ENCODE peak calls at places on chromosomes 2 and 18, in ten cellular contexts. One of them, this sample, is unnamed.
A peak's percentile ranks its signal among the peaks of the same experiment; 100 is the strongest.

GRCh38 chr2:20168048-20168726 is 56.7 kb downstream of the SDC1 start:
- DNase-seq in NCI-H1417: no peak
- DNase-seq in HS-27A: no peak
- DNase-seq in upper lobe of left lung: no peak
- DNase-seq in A549: no peak
- DNase-seq in hypothalamus: no peak
- DNase-seq in nephron progenitor cell: no peak
- DNase-seq in HS-5: no peak
- DNase-seq in spleen: no peak
- DNase-seq in fibroblast of mammary gland: no peak
- DNase-seq in this sample: no peak

GRCh38 chr2:98944786-98945185 is 8.8 kb upstream of the CRACDL start:
- DNase-seq in upper lobe of left lung: no peak
- DNase-seq in hypothalamus: no peak
- DNase-seq in fibroblast of mammary gland: peak; percentile 56
- DNase-seq in spleen: no peak
- DNase-seq in HS-27A: no peak
- DNase-seq in HS-5: no peak
- DNase-seq in A549: no peak
- DNase-seq in nephron progenitor cell: no peak
- DNase-seq in NCI-H1417: no peak
- DNase-seq in this sample: no peak

GRCh38 chr2:71923887-71924533 is 223.7 kb downstream of the CYP26B1 start:
- DNase-seq in HS-27A: no peak
- DNase-seq in A549: peak; percentile 77
- DNase-seq in spleen: no peak
- DNase-seq in NCI-H1417: peak; percentile 31
- DNase-seq in nephron progenitor cell: peak; percentile 75
- DNase-seq in upper lobe of left lung: peak; percentile 61
- DNase-seq in HS-5: no peak
- DNase-seq in fibroblast of mammary gland: peak; percentile 65
- DNase-seq in hypothalamus: no peak
- DNase-seq in this sample: peak; percentile 75

GRCh38 chr2:172345951-172346555 is 81.3 kb upstream of the ITGA6 start:
- DNase-seq in HS-27A: no peak
- DNase-seq in upper lobe of left lung: no peak
- DNase-seq in nephron progenitor cell: no peak
- DNase-seq in NCI-H1417: no peak
- DNase-seq in A549: no peak
- DNase-seq in spleen: no peak
- DNase-seq in fibroblast of mammary gland: peak; percentile 57
- DNase-seq in HS-5: no peak
- DNase-seq in hypothalamus: no peak
- DNase-seq in this sample: no peak

GRCh38 chr2:209411296-209411695 is 12.6 kb upstream of the MAP2 start:
- DNase-seq in spleen: no peak
- DNase-seq in upper lobe of left lung: no peak
- DNase-seq in A549: no peak
- DNase-seq in hypothalamus: no peak
- DNase-seq in nephron progenitor cell: no peak
- DNase-seq in HS-27A: no peak
- DNase-seq in fibroblast of mammary gland: no peak
- DNase-seq in NCI-H1417: no peak
- DNase-seq in HS-5: no peak
- DNase-seq in this sample: no peak

GRCh38 chr18:61991201-61991600 is 98.4 kb upstream of the RNF152 start:
- DNase-seq in hypothalamus: no peak
- DNase-seq in upper lobe of left lung: no peak
- DNase-seq in HS-5: no peak
- DNase-seq in NCI-H1417: no peak
- DNase-seq in nephron progenitor cell: no peak
- DNase-seq in HS-27A: no peak
- DNase-seq in A549: no peak
- DNase-seq in fibroblast of mammary gland: peak; percentile 63
- DNase-seq in spleen: no peak
- DNase-seq in this sample: no peak

GRCh38 chr2:158561054-158561453 is 104.3 kb downstream of the PKP4 start:
- DNase-seq in HS-5: no peak
- DNase-seq in fibroblast of mammary gland: no peak
- DNase-seq in spleen: no peak
- DNase-seq in nephron progenitor cell: no peak
- DNase-seq in HS-27A: no peak
- DNase-seq in A549: no peak
- DNase-seq in NCI-H1417: no peak
- DNase-seq in hypothalamus: no peak
- DNase-seq in upper lobe of left lung: no peak
- DNase-seq in this sample: no peak

GRCh38 chr2:86747708-86748627 is 27.9 kb downstream of the RMND5A start:
- DNase-seq in fibroblast of mammary gland: peak; percentile 85
- DNase-seq in upper lobe of left lung: peak; percentile 41
- DNase-seq in HS-5: peak; percentile 16
- DNase-seq in spleen: no peak
- DNase-seq in NCI-H1417: no peak
- DNase-seq in A549: no peak
- DNase-seq in hypothalamus: no peak
- DNase-seq in nephron progenitor cell: no peak
- DNase-seq in HS-27A: no peak
- DNase-seq in this sample: no peak

GRCh38 chr2:102749938-102750337 is 11.9 kb upstream of the TMEM182 start:
- DNase-seq in nephron progenitor cell: no peak
- DNase-seq in A549: no peak
- DNase-seq in fibroblast of mammary gland: no peak
- DNase-seq in hypothalamus: no peak
- DNase-seq in spleen: no peak
- DNase-seq in HS-5: no peak
- DNase-seq in NCI-H1417: no peak
- DNase-seq in HS-27A: no peak
- DNase-seq in upper lobe of left lung: no peak
- DNase-seq in this sample: no peak

GRCh38 chr2:79935771-79936657 is 368.5 kb downstream of the LRRTM1 start:
- DNase-seq in NCI-H1417: no peak
- DNase-seq in nephron progenitor cell: peak; percentile 47
- DNase-seq in fibroblast of mammary gland: peak; percentile 70
- DNase-seq in hypothalamus: no peak
- DNase-seq in upper lobe of left lung: peak; percentile 42
- DNase-seq in HS-5: peak; percentile 58
- DNase-seq in HS-27A: peak; percentile 36
- DNase-seq in A549: peak; percentile 9
- DNase-seq in spleen: no peak
- DNase-seq in this sample: peak; percentile 77

GRCh38 chr2:39379643-39380524 is 57.2 kb downstream of the MAP4K3 start:
- DNase-seq in NCI-H1417: peak; percentile 40
- DNase-seq in nephron progenitor cell: no peak
- DNase-seq in HS-5: peak; percentile 39
- DNase-seq in HS-27A: peak; percentile 20
- DNase-seq in A549: peak; percentile 26
- DNase-seq in spleen: no peak
- DNase-seq in fibroblast of mammary gland: peak; percentile 82
- DNase-seq in hypothalamus: no peak
- DNase-seq in upper lobe of left lung: no peak
- DNase-seq in this sample: peak; percentile 63

GRCh38 chr2:118992740-118993391 is 50.9 kb downstream of the MARCO start:
- DNase-seq in spleen: no peak
- DNase-seq in hypothalamus: no peak
- DNase-seq in A549: no peak
- DNase-seq in HS-5: no peak
- DNase-seq in upper lobe of left lung: no peak
- DNase-seq in fibroblast of mammary gland: no peak
- DNase-seq in HS-27A: no peak
- DNase-seq in NCI-H1417: no peak
- DNase-seq in nephron progenitor cell: no peak
- DNase-seq in this sample: no peak

GRCh38 chr18:8231316-8231715 is 377.9 kb upstream of the RAB12 start:
- DNase-seq in hypothalamus: no peak
- DNase-seq in HS-27A: no peak
- DNase-seq in fibroblast of mammary gland: peak; percentile 14
- DNase-seq in spleen: no peak
- DNase-seq in nephron progenitor cell: no peak
- DNase-seq in NCI-H1417: no peak
- DNase-seq in A549: no peak
- DNase-seq in HS-5: no peak
- DNase-seq in upper lobe of left lung: no peak
- DNase-seq in this sample: no peak

GRCh38 chr2:38600242-38600891 is 2.4 kb downstream of the HNRNPLL start:
- DNase-seq in NCI-H1417: no peak
- DNase-seq in upper lobe of left lung: peak; percentile 27
- DNase-seq in spleen: no peak
- DNase-seq in A549: no peak
- DNase-seq in nephron progenitor cell: peak; percentile 23
- DNase-seq in fibroblast of mammary gland: no peak
- DNase-seq in HS-5: no peak
- DNase-seq in hypothalamus: no peak
- DNase-seq in HS-27A: no peak
- DNase-seq in this sample: no peak

GRCh38 chr2:207122914-207123744 is 42.6 kb downstream of the KLF7 start:
- DNase-seq in hypothalamus: no peak
- DNase-seq in HS-27A: no peak
- DNase-seq in A549: no peak
- DNase-seq in nephron progenitor cell: no peak
- DNase-seq in upper lobe of left lung: no peak
- DNase-seq in NCI-H1417: no peak
- DNase-seq in fibroblast of mammary gland: no peak
- DNase-seq in HS-5: no peak
- DNase-seq in spleen: no peak
- DNase-seq in this sample: no peak

GRCh38 chr18:79964330-79965118 is at the start of gene HSBP1L1:
- DNase-seq in HS-5: no peak
- DNase-seq in A549: peak; percentile 57
- DNase-seq in spleen: peak; percentile 95
- DNase-seq in fibroblast of mammary gland: peak; percentile 28
- DNase-seq in NCI-H1417: peak; percentile 56
- DNase-seq in hypothalamus: no peak
- DNase-seq in nephron progenitor cell: peak; percentile 80
- DNase-seq in upper lobe of left lung: peak; percentile 85
- DNase-seq in HS-27A: no peak
- DNase-seq in this sample: peak; percentile 78

GRCh38 chr18:10035306-10035991 is 121.6 kb downstream of the VAPA start:
- DNase-seq in fibroblast of mammary gland: peak; percentile 18
- DNase-seq in upper lobe of left lung: peak; percentile 80
- DNase-seq in hypothalamus: no peak
- DNase-seq in HS-27A: no peak
- DNase-seq in spleen: no peak
- DNase-seq in A549: no peak
- DNase-seq in HS-5: no peak
- DNase-seq in nephron progenitor cell: no peak
- DNase-seq in NCI-H1417: peak; percentile 21
- DNase-seq in this sample: peak; percentile 44

GRCh38 chr18:12890964-12891363 is 6.9 kb upstream of the PTPN2 start:
- DNase-seq in hypothalamus: no peak
- DNase-seq in HS-27A: no peak
- DNase-seq in spleen: no peak
- DNase-seq in upper lobe of left lung: no peak
- DNase-seq in A549: no peak
- DNase-seq in fibroblast of mammary gland: no peak
- DNase-seq in nephron progenitor cell: no peak
- DNase-seq in HS-5: no peak
- DNase-seq in NCI-H1417: no peak
- DNase-seq in this sample: no peak

GRCh38 chr2:164745012-164745797 is 96.4 kb downstream of the COBLL1 start:
- DNase-seq in upper lobe of left lung: no peak
- DNase-seq in HS-5: no peak
- DNase-seq in hypothalamus: no peak
- DNase-seq in nephron progenitor cell: no peak
- DNase-seq in NCI-H1417: no peak
- DNase-seq in spleen: no peak
- DNase-seq in HS-27A: no peak
- DNase-seq in A549: no peak
- DNase-seq in fibroblast of mammary gland: no peak
- DNase-seq in this sample: no peak